ENCODE peak calls at places on chromosome 10, in four cellular contexts. B, R, O and L are unnamed samples.

GRCh38 chr10:29588640-29589421 is 45.9 kb downstream of the SVIL start:
- DNase-seq in B (no peak), O (no peak), R (no peak), L (no peak)

GRCh38 chr10:83262434-83262833 is 876.9 kb upstream of the GHITM start:
- DNase-seq in R (no peak), O (no peak), B (no peak), L (no peak)

GRCh38 chr10:132282667-132283603 is 24.8 kb downstream of the STK32C start:
- DNase-seq in O (no peak), B (no peak), R (no peak), L (no peak)

GRCh38 chr10:33152750-33153149 is 181.7 kb downstream of the NRP1 start:
- DNase-seq in R (no peak), B (no peak), O (no peak), L (no peak)

GRCh38 chr10:100007239-100008141 is 2.3 kb downstream of the DNMBP start:
- DNase-seq in B (no peak), O (no peak), R (no peak), L (no peak)

GRCh38 chr10:86961481-86962091 is 3.2 kb downstream of the SNCG start:
- DNase-seq in B (no peak), R (no peak), O (no peak), L (no peak)

GRCh38 chr10:75654777-75655176 is 223.4 kb downstream of the LRMDA start:
- DNase-seq in R (no peak), O (no peak), B (no peak), L (no peak)

GRCh38 chr10:18860591-18861205 is 187.9 kb upstream of the MALRD1 start:
- DNase-seq in B (no peak), R (no peak), O (no peak), L (no peak)

GRCh38 chr10:102785818-102786217 is 42.1 kb downstream of the WBP1L start:
- DNase-seq in O (no peak), R (no peak), B (no peak), L (no peak)

GRCh38 chr10:29130190-29130673 is 158.6 kb upstream of the LYZL1 start:
- DNase-seq in R (no peak), B (peak), O (no peak), L (no peak)

GRCh38 chr10:79305515-79305914 is 41.8 kb upstream of the PPIF start:
- DNase-seq in R (no peak), B (no peak), O (no peak), L (no peak)